ENCODE peak calls at places on chromosomes 11 and 22, in five cellular contexts. One of them, this sample, is unnamed.

GRCh38 chr11:125085301-125086081 is 22.4 kb downstream of the SLC37A2 start:
- DNase-seq in A172: no peak
- DNase-seq in adrenal gland: no peak
- DNase-seq in body of pancreas: no peak
- DNase-seq in NCI-H1092: no peak
- DNase-seq in this sample: no peak

GRCh38 chr11:77698896-77699295 is 61.3 kb upstream of the CLNS1A start:
- DNase-seq in A172: no peak
- DNase-seq in adrenal gland: no peak
- DNase-seq in body of pancreas: no peak
- DNase-seq in NCI-H1092: no peak
- DNase-seq in this sample: no peak

GRCh38 chr11:84130646-84131427 is 844.7 kb upstream of the CCDC90B start:
- DNase-seq in A172: no peak
- DNase-seq in adrenal gland: no peak
- DNase-seq in body of pancreas: no peak
- DNase-seq in NCI-H1092: no peak
- DNase-seq in this sample: no peak

GRCh38 chr11:2835768-2836150 is 49.8 kb downstream of the CDKN1C start:
- DNase-seq in A172: no peak
- DNase-seq in adrenal gland: no peak
- DNase-seq in body of pancreas: no peak
- DNase-seq in NCI-H1092: no peak
- DNase-seq in this sample: no peak

GRCh38 chr22:25680949-25681348 is 61.0 kb upstream of the MYO18B start:
- DNase-seq in A172: no peak
- DNase-seq in adrenal gland: no peak
- DNase-seq in body of pancreas: no peak
- DNase-seq in NCI-H1092: no peak
- DNase-seq in this sample: no peak

GRCh38 chr11:68539370-68539769 is 78.8 kb downstream of the PPP6R3 start:
- DNase-seq in A172: no peak
- DNase-seq in adrenal gland: no peak
- DNase-seq in body of pancreas: no peak
- DNase-seq in NCI-H1092: no peak
- DNase-seq in this sample: no peak

GRCh38 chr22:43796567-43796966 is 15.5 kb downstream of the EFCAB6 start:
- DNase-seq in A172: no peak
- DNase-seq in adrenal gland: no peak
- DNase-seq in body of pancreas: no peak
- DNase-seq in NCI-H1092: no peak
- DNase-seq in this sample: no peak

GRCh38 chr22:47090591-47091240 is 328.3 kb downstream of the TBC1D22A start:
- DNase-seq in A172: no peak
- DNase-seq in adrenal gland: peak; percentile 50
- DNase-seq in body of pancreas: no peak
- DNase-seq in NCI-H1092: no peak
- DNase-seq in this sample: no peak

GRCh38 chr11:114225662-114226061 is 70.5 kb upstream of the NNMT start:
- DNase-seq in A172: no peak
- DNase-seq in adrenal gland: no peak
- DNase-seq in body of pancreas: no peak
- DNase-seq in NCI-H1092: no peak
- DNase-seq in this sample: no peak

GRCh38 chr11:92026664-92027063 is 198.0 kb upstream of the FAT3 start:
- DNase-seq in A172: no peak
- DNase-seq in adrenal gland: no peak
- DNase-seq in body of pancreas: no peak
- DNase-seq in NCI-H1092: no peak
- DNase-seq in this sample: no peak

This sample was measured in substantia nigra.